ENCODE peak calls at places on chromosomes 3 and 15, in nine cellular contexts. D, L, F, R, Z, U, C, Y and H are unnamed samples.

GRCh38 chr3:27729748-27730611 is 7.9 kb upstream of the EOMES start:
- DNase-seq in F (no peak), L (no peak), Y (no peak), C (no peak), D (no peak), R (no peak), Z (no peak), U (no peak), H (no peak)

GRCh38 chr15:69578792-69579587 is 126.4 kb downstream of the RPLP1 start:
- DNase-seq in Y (no peak), D (no peak), R (peak), C (no peak), F (peak), Z (no peak), U (no peak), L (no peak), H (no peak)

GRCh38 chr15:88636654-88637053 is 2.2 kb upstream of the ISG20 start:
- DNase-seq in R (peak), Z (no peak), U (no peak), L (no peak), Y (no peak), C (no peak), F (no peak), D (peak), H (no peak)

GRCh38 chr15:74420193-74420905 is 13.4 kb downstream of the SEMA7A start:
- DNase-seq in L (no peak), F (no peak), R (no peak), Z (no peak), U (no peak), Y (no peak), D (no peak), C (no peak), H (no peak)

GRCh38 chr3:122464659-122465058 is 48.8 kb upstream of the WDR5B start:
- DNase-seq in U (no peak), R (no peak), Z (no peak), C (no peak), F (no peak), L (no peak), D (no peak), Y (no peak), H (no peak)

GRCh38 chr15:65307978-65308377 is 3.5 kb downstream of the RNU5B-1 start:
- DNase-seq in Y (no peak), R (peak), L (no peak), Z (no peak), U (no peak), F (no peak), D (no peak), C (no peak), H (no peak)

GRCh38 chr15:64636541-64636940 is 138.8 kb downstream of the RBPMS2 start:
- DNase-seq in D (peak), F (no peak), C (no peak), Z (peak), R (no peak), U (no peak), Y (no peak), L (no peak), H (no peak)

GRCh38 chr3:15382405-15382923 is 44.9 kb downstream of the METTL6 start:
- DNase-seq in L (no peak), R (no peak), F (no peak), Y (no peak), U (no peak), D (no peak), Z (no peak), C (no peak), H (no peak)

GRCh38 chr3:85567074-85567676 is 608.4 kb downstream of the CADM2 start:
- DNase-seq in R (peak), F (no peak), D (peak), C (peak), Y (peak), U (no peak), L (peak), Z (no peak), H (no peak)

GRCh38 chr3:121431717-121432517 is 113.9 kb downstream of the POLQ start:
- DNase-seq in Z (peak), Y (no peak), C (no peak), D (peak), F (no peak), R (peak), L (no peak), U (no peak), H (no peak)

GRCh38 chr15:66024998-66025397 is 155.7 kb downstream of the RAB11A start:
- DNase-seq in L (no peak), Y (no peak), D (peak), Z (no peak), U (no peak), F (no peak), C (no peak), R (peak), H (no peak)

GRCh38 chr3:152159328-152159727 is 109.4 kb upstream of the MBNL1 start:
- DNase-seq in D (peak), Z (peak), Y (no peak), F (no peak), U (no peak), R (peak), C (no peak), L (no peak), H (no peak)

GRCh38 chr3:123186695-123187094 is 15.0 kb upstream of the SEC22A start:
- DNase-seq in D (no peak), L (no peak), Z (no peak), R (peak), F (no peak), U (no peak), C (no peak), Y (no peak), H (no peak)

GRCh38 chr15:61403884-61404283 is 174.8 kb upstream of the RORA start:
- DNase-seq in C (no peak), F (no peak), L (no peak), Y (no peak), U (no peak), R (no peak), D (no peak), Z (no peak), H (no peak)

GRCh38 chr3:14424711-14425573 is 22.5 kb downstream of the SLC6A6 start:
- DNase-seq in F (no peak), D (peak), Z (no peak), Y (no peak), C (no peak), R (no peak), L (no peak), U (no peak), H (no peak)

GRCh38 chr15:37891754-37892368 is 42.6 kb upstream of the TMCO5A start:
- DNase-seq in D (peak), Y (no peak), R (peak), Z (peak), C (peak), F (no peak), U (no peak), L (no peak), H (no peak)

GRCh38 chr15:28912422-28912821 is 26.6 kb downstream of the APBA2 start:
- DNase-seq in F (no peak), L (no peak), C (no peak), R (no peak), U (no peak), Z (no peak), D (peak), Y (no peak), H (no peak)

GRCh38 chr3:22691407-22691806 is 511.7 kb upstream of the UBE2E2 start:
- DNase-seq in Y (no peak), U (no peak), D (no peak), R (no peak), F (no peak), L (no peak), C (no peak), Z (no peak), H (no peak)

GRCh38 chr15:48547305-48547704 is 98.2 kb downstream of the FBN1 start:
- DNase-seq in U (no peak), C (no peak), L (no peak), Z (peak), Y (no peak), R (no peak), F (no peak), D (peak), H (no peak)

GRCh38 chr3:130834476-130834875 is 59.4 kb upstream of the ATP2C1 start:
- DNase-seq in C (no peak), R (peak), U (no peak), Z (peak), Y (no peak), F (no peak), L (no peak), D (peak), H (no peak)

GRCh38 chr15:71790081-71790480 is 20.3 kb upstream of the NR2E3 start:
- DNase-seq in C (no peak), D (peak), Z (peak), R (peak), F (no peak), Y (no peak), U (no peak), L (no peak), H (no peak)

GRCh38 chr3:147299656-147300055 is 106.7 kb downstream of the ZIC4 start:
- DNase-seq in R (no peak), L (no peak), U (no peak), Z (peak), D (peak), C (no peak), F (no peak), Y (no peak), H (no peak)